ENCODE peak calls at places on chromosomes 12 and 14, in seven cellular contexts. S is tibial nerve; C is naive thymus-derived CD4-positive, alpha-beta T cell; Q is BE2C; K is left lung; O is GM23248; F is A549. A is an unnamed sample.

GRCh38 chr14:64465856-64466554 is 706 bp downstream of the AKAP5 start:
- DNase-seq in S (peak; percentile 35), C (no peak), Q (peak; percentile 49), K (no peak), O (peak; percentile 79), F (peak; percentile 31), A (no peak)

GRCh38 chr12:106223485-106224391 is 24.1 kb downstream of the CKAP4 start:
- DNase-seq in S (peak; percentile 68), C (peak; percentile 73), Q (peak; percentile 66), K (peak; percentile 86), O (peak; percentile 74), F (peak; percentile 64), A (peak; percentile 73)

GRCh38 chr14:70886421-70887206 is 20.6 kb upstream of the PCNX1 start:
- DNase-seq in S (no peak), C (peak; percentile 45), Q (no peak), K (no peak), O (no peak), F (no peak), A (no peak)

GRCh38 chr12:120761581-120761980 is 36.0 kb downstream of the ACADS start:
- DNase-seq in S (no peak), C (no peak), Q (no peak), K (no peak), O (no peak), F (no peak), A (no peak)

GRCh38 chr12:1993341-1993740 is 10.9 kb downstream of the DCP1B start:
- DNase-seq in S (no peak), C (no peak), Q (no peak), K (no peak), O (peak; percentile 92), F (peak; percentile 30), A (peak; percentile 60)

GRCh38 chr12:16454481-16454880 is 107.0 kb downstream of the MGST1 start:
- DNase-seq in S (no peak), C (no peak), Q (no peak), K (no peak), O (peak; percentile 7), F (no peak), A (no peak)

GRCh38 chr14:52900731-52901130 is 50.1 kb downstream of the FERMT2 start:
- DNase-seq in S (no peak), C (no peak), Q (no peak), K (no peak), O (no peak), F (no peak), A (no peak)

GRCh38 chr12:58533652-58534051 is 386.7 kb downstream of the LRIG3 start:
- DNase-seq in S (no peak), C (no peak), Q (no peak), K (no peak), O (no peak), F (no peak), A (no peak)

GRCh38 chr12:67419810-67420209 is 150.7 kb downstream of the CAND1 start:
- DNase-seq in S (no peak), C (no peak), Q (no peak), K (no peak), O (no peak), F (no peak), A (no peak)

GRCh38 chr12:47990351-47991105 is 13.7 kb downstream of the COL2A1 start:
- DNase-seq in S (no peak), C (peak; percentile 51), Q (no peak), K (no peak), O (no peak), F (no peak), A (no peak)

GRCh38 chr12:78034025-78034424 is 203.3 kb downstream of the NAV3 start:
- DNase-seq in S (peak; percentile 6), C (no peak), Q (no peak), K (no peak), O (peak; percentile 59), F (no peak), A (no peak)

GRCh38 chr12:34400423-34400881 is 378.2 kb downstream of the ALG10 start:
- DNase-seq in S (no peak), C (no peak), Q (peak; percentile 0), K (peak; percentile 22), O (no peak), F (no peak), A (peak; percentile 34)
- H3K9me3 ChIP-seq in S (no peaks in the 10 kb centered on the region), C (no peaks in the 10 kb centered on the region), Q (no peaks in the 10 kb centered on the region), K (no peaks in the 10 kb centered on the region), O (no peaks in the 10 kb centered on the region), F (no peaks in the 10 kb centered on the region), A (peaks cover 23% of the 10 kb centered on the region)

GRCh38 chr14:90429764-90430163 is 32.9 kb downstream of the CALM1 start:
- DNase-seq in S (no peak), C (no peak), Q (no peak), K (no peak), O (no peak), F (no peak), A (no peak)

GRCh38 chr14:90426663-90427062 is 29.8 kb downstream of the CALM1 start:
- DNase-seq in S (no peak), C (no peak), Q (peak; percentile 71), K (no peak), O (peak; percentile 20), F (no peak), A (no peak)

GRCh38 chr14:90428676-90429075 is 31.8 kb downstream of the CALM1 start:
- DNase-seq in S (no peak), C (no peak), Q (no peak), K (no peak), O (no peak), F (no peak), A (no peak)

GRCh38 chr14:90427848-90428426 is 31.1 kb downstream of the CALM1 start:
- DNase-seq in S (no peak), C (no peak), Q (no peak), K (no peak), O (no peak), F (no peak), A (no peak)

GRCh38 chr14:90429236-90429635 is 32.4 kb downstream of the CALM1 start:
- DNase-seq in S (no peak), C (no peak), Q (no peak), K (no peak), O (no peak), F (no peak), A (no peak)
- H3K4me1 ChIP-seq in S (no peaks in the 10 kb centered on the region), C (no peaks in the 10 kb centered on the region), Q (peaks cover 8% of the 10 kb centered on the region), K (peaks cover 8% of the 10 kb centered on the region), O (no peaks in the 10 kb centered on the region), F (no peaks in the 10 kb centered on the region), A (no peaks in the 10 kb centered on the region)

DNA sequence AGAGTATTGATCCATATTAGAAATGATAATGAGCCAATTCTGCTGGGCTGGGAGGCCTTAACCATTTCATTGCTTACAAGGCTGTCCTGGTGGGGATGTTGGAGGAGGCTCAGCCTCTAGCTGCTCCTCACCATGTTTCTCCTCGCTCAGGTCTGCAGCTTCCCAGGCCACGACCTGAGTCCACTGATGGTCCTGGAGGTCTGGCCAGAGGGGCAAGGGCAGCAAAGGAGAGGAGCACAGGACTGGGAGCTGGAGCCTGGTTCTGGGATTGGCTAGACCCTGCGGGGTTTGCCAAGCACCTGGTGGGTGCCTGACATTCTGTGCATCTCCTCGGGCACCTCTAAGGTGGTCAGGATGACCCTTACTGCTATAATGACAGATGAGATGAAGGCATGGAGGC is 92.6 kb downstream of the KIF26A start:
- DNase-seq in S (no peak), C (no peak), Q (no peak), K (peak; percentile 29), O (no peak), F (no peak), A (no peak)
- H3K9me3 ChIP-seq in S (no peaks in the 10 kb centered on the region), C (peaks cover 6% of the 10 kb centered on the region), Q (no peaks in the 10 kb centered on the region), K (no peaks in the 10 kb centered on the region), O (no peaks in the 10 kb centered on the region), F (peaks cover 16% of the 10 kb centered on the region), A (no peaks in the 10 kb centered on the region)

DNA sequence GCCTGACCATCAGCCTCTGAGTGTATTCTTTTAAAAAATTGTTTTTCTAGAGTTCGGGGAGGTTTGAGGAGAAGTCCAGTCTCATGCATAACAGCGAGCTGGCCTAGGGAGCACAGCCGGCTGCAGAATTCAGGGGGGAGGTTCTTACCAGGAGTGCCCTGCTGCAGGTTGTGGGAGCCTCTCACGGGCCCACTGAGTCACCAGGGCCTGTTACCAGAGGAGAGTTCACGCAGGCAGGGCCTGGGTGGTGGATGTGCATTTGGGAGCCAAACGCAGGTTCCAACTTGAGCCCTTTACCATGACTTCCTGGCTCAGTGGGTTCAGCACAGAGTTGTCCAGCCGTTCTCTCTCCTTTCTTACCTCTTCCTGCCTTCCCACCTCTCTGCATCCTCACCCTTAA is 14.4 kb downstream of the CD9 start:
- DNase-seq in S (no peak), C (no peak), Q (no peak), K (no peak), O (no peak), F (no peak), A (no peak)
- H3K4me1 ChIP-seq in S (peaks cover 61% of the 10 kb centered on the region), C (peaks cover 3% of the 10 kb centered on the region), Q (peaks cover 6% of the 10 kb centered on the region), K (peaks cover 61% of the 10 kb centered on the region), O (peaks cover 60% of the 10 kb centered on the region), F (peaks cover 55% of the 10 kb centered on the region), A (peaks cover 93% of the 10 kb centered on the region)

GRCh38 chr14:50477760-50478159 is 54.6 kb downstream of the MAP4K5 start:
- DNase-seq in S (no peak), C (no peak), Q (no peak), K (no peak), O (no peak), F (no peak), A (no peak)
- H3K9me3 ChIP-seq in S (no peaks in the 10 kb centered on the region), C (no peaks in the 10 kb centered on the region), Q (no peaks in the 10 kb centered on the region), K (no peaks in the 10 kb centered on the region), O (no peaks in the 10 kb centered on the region), F (peaks cover 58% of the 10 kb centered on the region), A (no peaks in the 10 kb centered on the region)

GRCh38 chr14:106509176-106509575 is 982.8 kb downstream of the TMEM121 start:
- DNase-seq in S (no peak), C (no peak), Q (no peak), K (no peak), O (no peak), F (no peak), A (no peak)

GRCh38 chr14:106508216-106508615 is 981.8 kb downstream of the TMEM121 start:
- DNase-seq in S (no peak), C (no peak), Q (no peak), K (no peak), O (no peak), F (no peak), A (no peak)

GRCh38 chr14:106507354-106507753 is 981.0 kb downstream of the TMEM121 start:
- DNase-seq in S (no peak), C (no peak), Q (no peak), K (no peak), O (no peak), F (no peak), A (no peak)

GRCh38 chr14:106511411-106512198 is 985.2 kb downstream of the TMEM121 start:
- DNase-seq in S (no peak), C (no peak), Q (no peak), K (no peak), O (no peak), F (no peak), A (no peak)

DNA sequence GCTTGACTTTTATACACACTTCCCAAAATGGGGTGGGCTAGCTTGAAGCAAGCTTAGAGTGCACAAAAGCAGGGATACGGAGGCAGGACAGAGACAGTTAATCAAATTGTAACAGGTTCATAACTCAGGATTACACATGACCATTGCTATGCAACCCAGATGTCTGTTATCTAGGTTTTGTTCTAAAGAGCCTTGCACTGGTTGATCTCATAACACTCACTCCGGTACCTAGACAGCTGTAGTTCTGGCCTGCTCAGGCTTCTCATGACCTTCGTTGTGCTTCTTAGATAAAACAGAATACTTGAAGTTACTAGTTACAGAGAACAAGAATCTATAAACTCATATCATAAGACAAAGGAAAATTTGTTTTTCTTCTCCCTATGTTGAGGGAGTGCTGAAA is 983.4 kb downstream of the TMEM121 start:
- DNase-seq in S (no peak), C (no peak), Q (no peak), K (no peak), O (no peak), F (no peak), A (no peak)
- H3K4me1 ChIP-seq in S (no peaks in the 10 kb centered on the region), C (peaks cover 81% of the 10 kb centered on the region), Q (no peaks in the 10 kb centered on the region), K (no peaks in the 10 kb centered on the region), O (no peaks in the 10 kb centered on the region), F (no peaks in the 10 kb centered on the region), A (no peaks in the 10 kb centered on the region)

A was measured in SJSA1.